ENCODE peak calls at places on chromosomes 13 and 19, in nine cellular contexts. One of them, this sample, is unnamed.

GRCh38 chr13:59641758-59642157 is 522.0 kb downstream of the DIAPH3 start:
- DNase-seq in H9: no peak
- DNase-seq in activated naive CD4-positive, alpha-beta T cell treated with Interleukin-2 at 50 U/mL for 16 hours: no peak
- DNase-seq in putamen: no peak
- DNase-seq in stimulated activated naive CD4-positive, alpha-beta T cell: no peak
- DNase-seq in hippocampal formation: no peak
- DNase-seq in HEK293T: no peak
- DNase-seq in GM13977: no peak
- DNase-seq in brain microvascular endothelial cell: no peak
- DNase-seq in this sample: no peak

GRCh38 chr13:27481766-27482165 is 31.4 kb upstream of the MTIF3 start:
- DNase-seq in H9: peak
- DNase-seq in activated naive CD4-positive, alpha-beta T cell treated with Interleukin-2 at 50 U/mL for 16 hours: peak
- DNase-seq in putamen: no peak
- DNase-seq in stimulated activated naive CD4-positive, alpha-beta T cell: peak
- DNase-seq in hippocampal formation: no peak
- DNase-seq in HEK293T: peak
- DNase-seq in GM13977: no peak
- DNase-seq in brain microvascular endothelial cell: peak
- DNase-seq in this sample: no peak

GRCh38 chr19:18044825-18045304 is 36.9 kb downstream of the ARRDC2 start:
- DNase-seq in H9: peak
- DNase-seq in activated naive CD4-positive, alpha-beta T cell treated with Interleukin-2 at 50 U/mL for 16 hours: peak
- DNase-seq in putamen: no peak
- DNase-seq in stimulated activated naive CD4-positive, alpha-beta T cell: peak
- DNase-seq in hippocampal formation: no peak
- DNase-seq in HEK293T: no peak
- DNase-seq in GM13977: peak
- DNase-seq in brain microvascular endothelial cell: peak
- DNase-seq in this sample: peak

GRCh38 chr13:75481176-75482069 is 546 bp downstream of the TBC1D4 start:
- DNase-seq in H9: peak
- DNase-seq in activated naive CD4-positive, alpha-beta T cell treated with Interleukin-2 at 50 U/mL for 16 hours: peak
- DNase-seq in putamen: peak
- DNase-seq in stimulated activated naive CD4-positive, alpha-beta T cell: peak
- DNase-seq in hippocampal formation: no peak
- DNase-seq in HEK293T: peak
- DNase-seq in GM13977: peak
- DNase-seq in brain microvascular endothelial cell: no peak
- DNase-seq in this sample: peak

GRCh38 chr19:5932146-5932545 is 18.1 kb downstream of the CAPS start:
- DNase-seq in H9: no peak
- DNase-seq in activated naive CD4-positive, alpha-beta T cell treated with Interleukin-2 at 50 U/mL for 16 hours: no peak
- DNase-seq in putamen: no peak
- DNase-seq in stimulated activated naive CD4-positive, alpha-beta T cell: no peak
- DNase-seq in hippocampal formation: peak
- DNase-seq in HEK293T: no peak
- DNase-seq in GM13977: no peak
- DNase-seq in brain microvascular endothelial cell: no peak
- DNase-seq in this sample: peak

GRCh38 chr13:27789153-27789494 is 3.2 kb upstream of the GSX1 start:
- DNase-seq in H9: no peak
- DNase-seq in activated naive CD4-positive, alpha-beta T cell treated with Interleukin-2 at 50 U/mL for 16 hours: no peak
- DNase-seq in putamen: no peak
- DNase-seq in stimulated activated naive CD4-positive, alpha-beta T cell: no peak
- DNase-seq in hippocampal formation: no peak
- DNase-seq in HEK293T: no peak
- DNase-seq in GM13977: no peak
- DNase-seq in brain microvascular endothelial cell: no peak
- DNase-seq in this sample: no peak

GRCh38 chr19:45876411-45877197 is 9.3 kb downstream of the IRF2BP1 start:
- DNase-seq in H9: peak
- DNase-seq in activated naive CD4-positive, alpha-beta T cell treated with Interleukin-2 at 50 U/mL for 16 hours: peak
- DNase-seq in putamen: no peak
- DNase-seq in stimulated activated naive CD4-positive, alpha-beta T cell: no peak
- DNase-seq in hippocampal formation: no peak
- DNase-seq in HEK293T: no peak
- DNase-seq in GM13977: peak
- DNase-seq in brain microvascular endothelial cell: peak
- DNase-seq in this sample: no peak

GRCh38 chr13:79011179-79011578 is 352.2 kb upstream of the OBI1 start:
- DNase-seq in H9: no peak
- DNase-seq in activated naive CD4-positive, alpha-beta T cell treated with Interleukin-2 at 50 U/mL for 16 hours: no peak
- DNase-seq in putamen: no peak
- DNase-seq in stimulated activated naive CD4-positive, alpha-beta T cell: no peak
- DNase-seq in hippocampal formation: no peak
- DNase-seq in HEK293T: no peak
- DNase-seq in GM13977: no peak
- DNase-seq in brain microvascular endothelial cell: no peak
- DNase-seq in this sample: no peak

GRCh38 chr19:40414536-40415535 is 1.7 kb upstream of the PRX start:
- DNase-seq in H9: no peak
- DNase-seq in activated naive CD4-positive, alpha-beta T cell treated with Interleukin-2 at 50 U/mL for 16 hours: no peak
- DNase-seq in putamen: no peak
- DNase-seq in stimulated activated naive CD4-positive, alpha-beta T cell: no peak
- DNase-seq in hippocampal formation: no peak
- DNase-seq in HEK293T: no peak
- DNase-seq in GM13977: no peak
- DNase-seq in brain microvascular endothelial cell: no peak
- DNase-seq in this sample: no peak

GRCh38 chr13:97387487-97388353 is 46.2 kb upstream of the RAP2A start:
- DNase-seq in H9: no peak
- DNase-seq in activated naive CD4-positive, alpha-beta T cell treated with Interleukin-2 at 50 U/mL for 16 hours: no peak
- DNase-seq in putamen: no peak
- DNase-seq in stimulated activated naive CD4-positive, alpha-beta T cell: no peak
- DNase-seq in hippocampal formation: no peak
- DNase-seq in HEK293T: no peak
- DNase-seq in GM13977: no peak
- DNase-seq in brain microvascular endothelial cell: no peak
- DNase-seq in this sample: no peak

GRCh38 chr19:4360641-4361151 is 17.3 kb downstream of the MPND start:
- DNase-seq in H9: peak
- DNase-seq in activated naive CD4-positive, alpha-beta T cell treated with Interleukin-2 at 50 U/mL for 16 hours: no peak
- DNase-seq in putamen: no peak
- DNase-seq in stimulated activated naive CD4-positive, alpha-beta T cell: no peak
- DNase-seq in hippocampal formation: no peak
- DNase-seq in HEK293T: no peak
- DNase-seq in GM13977: no peak
- DNase-seq in brain microvascular endothelial cell: no peak
- DNase-seq in this sample: no peak

GRCh38 chr13:113586661-113587479 is 2.3 kb downstream of the TFDP1 start:
- DNase-seq in H9: no peak
- DNase-seq in activated naive CD4-positive, alpha-beta T cell treated with Interleukin-2 at 50 U/mL for 16 hours: no peak
- DNase-seq in putamen: no peak
- DNase-seq in stimulated activated naive CD4-positive, alpha-beta T cell: no peak
- DNase-seq in hippocampal formation: no peak
- DNase-seq in HEK293T: no peak
- DNase-seq in GM13977: no peak
- DNase-seq in brain microvascular endothelial cell: no peak
- DNase-seq in this sample: no peak

GRCh38 chr19:4581381-4582111 is 22.1 kb upstream of the SEMA6B start:
- DNase-seq in H9: peak
- DNase-seq in activated naive CD4-positive, alpha-beta T cell treated with Interleukin-2 at 50 U/mL for 16 hours: peak
- DNase-seq in putamen: no peak
- DNase-seq in stimulated activated naive CD4-positive, alpha-beta T cell: no peak
- DNase-seq in hippocampal formation: no peak
- DNase-seq in HEK293T: peak
- DNase-seq in GM13977: peak
- DNase-seq in brain microvascular endothelial cell: no peak
- DNase-seq in this sample: peak

GRCh38 chr19:46081928-46082727 is 41.3 kb upstream of the IGFL4 start:
- DNase-seq in H9: peak
- DNase-seq in activated naive CD4-positive, alpha-beta T cell treated with Interleukin-2 at 50 U/mL for 16 hours: no peak
- DNase-seq in putamen: no peak
- DNase-seq in stimulated activated naive CD4-positive, alpha-beta T cell: no peak
- DNase-seq in hippocampal formation: peak
- DNase-seq in HEK293T: peak
- DNase-seq in GM13977: peak
- DNase-seq in brain microvascular endothelial cell: peak
- DNase-seq in this sample: no peak

GRCh38 chr19:12703056-12703455 is 6.6 kb upstream of the FBXW9 start:
- DNase-seq in H9: peak
- DNase-seq in activated naive CD4-positive, alpha-beta T cell treated with Interleukin-2 at 50 U/mL for 16 hours: no peak
- DNase-seq in putamen: no peak
- DNase-seq in stimulated activated naive CD4-positive, alpha-beta T cell: no peak
- DNase-seq in hippocampal formation: no peak
- DNase-seq in HEK293T: peak
- DNase-seq in GM13977: peak
- DNase-seq in brain microvascular endothelial cell: no peak
- DNase-seq in this sample: no peak

GRCh38 chr19:33397536-33398360 is 24.2 kb downstream of the CEBPG start:
- DNase-seq in H9: peak
- DNase-seq in activated naive CD4-positive, alpha-beta T cell treated with Interleukin-2 at 50 U/mL for 16 hours: no peak
- DNase-seq in putamen: no peak
- DNase-seq in stimulated activated naive CD4-positive, alpha-beta T cell: no peak
- DNase-seq in hippocampal formation: no peak
- DNase-seq in HEK293T: peak
- DNase-seq in GM13977: no peak
- DNase-seq in brain microvascular endothelial cell: no peak
- DNase-seq in this sample: no peak

GRCh38 chr19:10863107-10863700 is 8.1 kb upstream of the CARM1 start:
- DNase-seq in H9: no peak
- DNase-seq in activated naive CD4-positive, alpha-beta T cell treated with Interleukin-2 at 50 U/mL for 16 hours: no peak
- DNase-seq in putamen: no peak
- DNase-seq in stimulated activated naive CD4-positive, alpha-beta T cell: no peak
- DNase-seq in hippocampal formation: no peak
- DNase-seq in HEK293T: no peak
- DNase-seq in GM13977: peak
- DNase-seq in brain microvascular endothelial cell: peak
- DNase-seq in this sample: no peak

GRCh38 chr13:107450426-107450825 is 764.9 kb downstream of the LIG4 start:
- DNase-seq in H9: no peak
- DNase-seq in activated naive CD4-positive, alpha-beta T cell treated with Interleukin-2 at 50 U/mL for 16 hours: no peak
- DNase-seq in putamen: no peak
- DNase-seq in stimulated activated naive CD4-positive, alpha-beta T cell: no peak
- DNase-seq in hippocampal formation: no peak
- DNase-seq in HEK293T: no peak
- DNase-seq in GM13977: no peak
- DNase-seq in brain microvascular endothelial cell: no peak
- DNase-seq in this sample: no peak

GRCh38 chr19:18865973-18866799 is 29.8 kb downstream of the CERS1 start:
- DNase-seq in H9: peak
- DNase-seq in activated naive CD4-positive, alpha-beta T cell treated with Interleukin-2 at 50 U/mL for 16 hours: peak
- DNase-seq in putamen: peak
- DNase-seq in stimulated activated naive CD4-positive, alpha-beta T cell: peak
- DNase-seq in hippocampal formation: peak
- DNase-seq in HEK293T: peak
- DNase-seq in GM13977: peak
- DNase-seq in brain microvascular endothelial cell: peak
- DNase-seq in this sample: peak

GRCh38 chr13:22926176-22927007 is 254.4 kb upstream of the SGCG start:
- DNase-seq in H9: peak
- DNase-seq in activated naive CD4-positive, alpha-beta T cell treated with Interleukin-2 at 50 U/mL for 16 hours: no peak
- DNase-seq in putamen: no peak
- DNase-seq in stimulated activated naive CD4-positive, alpha-beta T cell: no peak
- DNase-seq in hippocampal formation: no peak
- DNase-seq in HEK293T: no peak
- DNase-seq in GM13977: no peak
- DNase-seq in brain microvascular endothelial cell: no peak
- DNase-seq in this sample: peak

GRCh38 chr19:3108775-3109174 is 14.6 kb downstream of the GNA11 start:
- DNase-seq in H9: peak
- DNase-seq in activated naive CD4-positive, alpha-beta T cell treated with Interleukin-2 at 50 U/mL for 16 hours: peak
- DNase-seq in putamen: no peak
- DNase-seq in stimulated activated naive CD4-positive, alpha-beta T cell: peak
- DNase-seq in hippocampal formation: no peak
- DNase-seq in HEK293T: peak
- DNase-seq in GM13977: peak
- DNase-seq in brain microvascular endothelial cell: peak
- DNase-seq in this sample: no peak

GRCh38 chr19:35449347-35450043 is 1.4 kb downstream of the FFAR2 start:
- DNase-seq in H9: no peak
- DNase-seq in activated naive CD4-positive, alpha-beta T cell treated with Interleukin-2 at 50 U/mL for 16 hours: no peak
- DNase-seq in putamen: no peak
- DNase-seq in stimulated activated naive CD4-positive, alpha-beta T cell: no peak
- DNase-seq in hippocampal formation: no peak
- DNase-seq in HEK293T: no peak
- DNase-seq in GM13977: no peak
- DNase-seq in brain microvascular endothelial cell: no peak
- DNase-seq in this sample: no peak

GRCh38 chr13:101942535-101943157 is 459.2 kb downstream of the FGF14 start:
- DNase-seq in H9: no peak
- DNase-seq in activated naive CD4-positive, alpha-beta T cell treated with Interleukin-2 at 50 U/mL for 16 hours: no peak
- DNase-seq in putamen: no peak
- DNase-seq in stimulated activated naive CD4-positive, alpha-beta T cell: no peak
- DNase-seq in hippocampal formation: peak
- DNase-seq in HEK293T: no peak
- DNase-seq in GM13977: no peak
- DNase-seq in brain microvascular endothelial cell: no peak
- DNase-seq in this sample: no peak

GRCh38 chr19:14149509-14149994 is 13.2 kb upstream of the ASF1B start:
- DNase-seq in H9: no peak
- DNase-seq in activated naive CD4-positive, alpha-beta T cell treated with Interleukin-2 at 50 U/mL for 16 hours: peak
- DNase-seq in putamen: peak
- DNase-seq in stimulated activated naive CD4-positive, alpha-beta T cell: peak
- DNase-seq in hippocampal formation: peak
- DNase-seq in HEK293T: no peak
- DNase-seq in GM13977: no peak
- DNase-seq in brain microvascular endothelial cell: no peak
- DNase-seq in this sample: peak

GRCh38 chr19:5099822-5100221 is 130.9 kb downstream of the KDM4B start:
- DNase-seq in H9: no peak
- DNase-seq in activated naive CD4-positive, alpha-beta T cell treated with Interleukin-2 at 50 U/mL for 16 hours: no peak
- DNase-seq in putamen: no peak
- DNase-seq in stimulated activated naive CD4-positive, alpha-beta T cell: no peak
- DNase-seq in hippocampal formation: no peak
- DNase-seq in HEK293T: no peak
- DNase-seq in GM13977: no peak
- DNase-seq in brain microvascular endothelial cell: no peak
- DNase-seq in this sample: no peak

GRCh38 chr13:44354884-44355283 is 18.7 kb upstream of the SERP2 start:
- DNase-seq in H9: no peak
- DNase-seq in activated naive CD4-positive, alpha-beta T cell treated with Interleukin-2 at 50 U/mL for 16 hours: no peak
- DNase-seq in putamen: no peak
- DNase-seq in stimulated activated naive CD4-positive, alpha-beta T cell: no peak
- DNase-seq in hippocampal formation: no peak
- DNase-seq in HEK293T: no peak
- DNase-seq in GM13977: no peak
- DNase-seq in brain microvascular endothelial cell: no peak
- DNase-seq in this sample: no peak

GRCh38 chr13:40342901-40343300 is 323.5 kb downstream of the FOXO1 start:
- DNase-seq in H9: no peak
- DNase-seq in activated naive CD4-positive, alpha-beta T cell treated with Interleukin-2 at 50 U/mL for 16 hours: no peak
- DNase-seq in putamen: no peak
- DNase-seq in stimulated activated naive CD4-positive, alpha-beta T cell: no peak
- DNase-seq in hippocampal formation: no peak
- DNase-seq in HEK293T: no peak
- DNase-seq in GM13977: no peak
- DNase-seq in brain microvascular endothelial cell: no peak
- DNase-seq in this sample: no peak

GRCh38 chr13:39217471-39217870 is 179.2 kb downstream of the NHLRC3 start:
- DNase-seq in H9: no peak
- DNase-seq in activated naive CD4-positive, alpha-beta T cell treated with Interleukin-2 at 50 U/mL for 16 hours: no peak
- DNase-seq in putamen: peak
- DNase-seq in stimulated activated naive CD4-positive, alpha-beta T cell: no peak
- DNase-seq in hippocampal formation: peak
- DNase-seq in HEK293T: no peak
- DNase-seq in GM13977: no peak
- DNase-seq in brain microvascular endothelial cell: no peak
- DNase-seq in this sample: no peak

GRCh38 chr13:114032121-114032799 is 58.4 kb upstream of the C13orf46 start:
- DNase-seq in H9: no peak
- DNase-seq in activated naive CD4-positive, alpha-beta T cell treated with Interleukin-2 at 50 U/mL for 16 hours: no peak
- DNase-seq in putamen: no peak
- DNase-seq in stimulated activated naive CD4-positive, alpha-beta T cell: no peak
- DNase-seq in hippocampal formation: no peak
- DNase-seq in HEK293T: no peak
- DNase-seq in GM13977: no peak
- DNase-seq in brain microvascular endothelial cell: peak
- DNase-seq in this sample: no peak

GRCh38 chr19:39768334-39768733 is 10.3 kb upstream of the LEUTX start:
- DNase-seq in H9: no peak
- DNase-seq in activated naive CD4-positive, alpha-beta T cell treated with Interleukin-2 at 50 U/mL for 16 hours: no peak
- DNase-seq in putamen: no peak
- DNase-seq in stimulated activated naive CD4-positive, alpha-beta T cell: no peak
- DNase-seq in hippocampal formation: no peak
- DNase-seq in HEK293T: no peak
- DNase-seq in GM13977: no peak
- DNase-seq in brain microvascular endothelial cell: no peak
- DNase-seq in this sample: no peak

GRCh38 chr19:49469828-49470614 is 4.0 kb upstream of the FLT3LG start:
- DNase-seq in H9: peak
- DNase-seq in activated naive CD4-positive, alpha-beta T cell treated with Interleukin-2 at 50 U/mL for 16 hours: peak
- DNase-seq in putamen: no peak
- DNase-seq in stimulated activated naive CD4-positive, alpha-beta T cell: peak
- DNase-seq in hippocampal formation: no peak
- DNase-seq in HEK293T: no peak
- DNase-seq in GM13977: peak
- DNase-seq in brain microvascular endothelial cell: no peak
- DNase-seq in this sample: no peak